ENCODE peak calls at places on chromosomes 6 and 20, in eight cellular contexts. E is adipocyte, Q is GM23248, I is cardiac fibroblast, Z is COR-L47, T is HS-5, H is MCF 10A, O is NCI-H748 treated with DMSO at 0.1 percent for 48 hours. J is an unnamed sample.

GRCh38 chr20:57249772-57250171 is 16.7 kb downstream of the BMP7 start:
- DNase-seq in T (no peak), O (no peak), Z (no peak), E (no peak), Q (no peak), I (no peak), H (no peak), J (no peak)

GRCh38 chr6:25122622-25123237 is 156.4 kb upstream of the CARMIL1 start:
- DNase-seq in T (no peak), E (no peak), I (no peak), Q (no peak), H (no peak), O (peak), Z (peak), J (no peak)

GRCh38 chr20:38873050-38873581 is 53.1 kb upstream of the FAM83D start:
- DNase-seq in H (no peak), Q (no peak), O (no peak), I (no peak), Z (no peak), E (no peak), T (no peak), J (no peak)

GRCh38 chr6:169254456-169255316 is 1.0 kb upstream of the THBS2 start:
- DNase-seq in Z (no peak), T (no peak), I (no peak), E (no peak), H (no peak), O (no peak), Q (peak), J (no peak)

GRCh38 chr6:33450434-33450833 is 3.9 kb upstream of the ZBTB9 start:
- DNase-seq in O (no peak), E (no peak), I (no peak), H (no peak), Z (no peak), Q (no peak), T (no peak), J (no peak)

GRCh38 chr6:11595903-11596302 is 58.4 kb downstream of the TMEM170B start:
- DNase-seq in Z (no peak), O (no peak), H (no peak), Q (no peak), T (no peak), I (peak), E (no peak), J (peak)

GRCh38 chr6:44851176-44851575 is 463.7 kb downstream of the CDC5L start:
- DNase-seq in Z (no peak), I (peak), H (peak), O (no peak), E (peak), Q (peak), T (no peak), J (no peak)

GRCh38 chr6:4224082-4224978 is 89.0 kb upstream of the ECI2 start:
- DNase-seq in I (peak), E (peak), T (no peak), H (no peak), Z (no peak), O (no peak), Q (peak), J (peak)

GRCh38 chr6:83221886-83222479 is 28.8 kb downstream of the RWDD2A start:
- DNase-seq in T (no peak), H (peak), E (peak), O (peak), Q (peak), Z (peak), I (peak), J (peak)

GRCh38 chr6:32439708-32440214 is at the start of gene HLA-DRA:
- DNase-seq in Z (no peak), Q (peak), I (peak), T (peak), O (no peak), H (peak), E (peak), J (peak)

GRCh38 chr6:107066697-107067659 is 39.0 kb downstream of the MTRES1 start:
- DNase-seq in T (no peak), Z (no peak), I (no peak), Q (peak), E (no peak), H (no peak), O (no peak), J (peak)

GRCh38 chr6:169843991-169844390 is 92.6 kb downstream of the ERMARD start:
- DNase-seq in Q (no peak), E (no peak), I (no peak), O (no peak), T (no peak), H (no peak), Z (no peak), J (no peak)

GRCh38 chr20:41395669-41396664 is 29.3 kb upstream of the EMILIN3 start:
- DNase-seq in O (no peak), I (no peak), H (no peak), Z (no peak), Q (peak), T (no peak), E (no peak), J (no peak)

GRCh38 chr20:15882553-15882952 is 690.7 kb downstream of the KIF16B start:
- DNase-seq in H (no peak), Z (no peak), E (peak), O (no peak), T (peak), Q (peak), I (no peak), J (no peak)

GRCh38 chr6:160919713-160920112 is 71.9 kb upstream of the MAP3K4 start:
- DNase-seq in I (peak), T (peak), Q (peak), O (no peak), E (peak), H (peak), Z (no peak), J (peak)

GRCh38 chr6:155090166-155090565 is 95.1 kb downstream of the TIAM2 start:
- DNase-seq in Z (no peak), H (no peak), I (no peak), E (no peak), T (no peak), O (no peak), Q (no peak), J (peak)

GRCh38 chr20:36830791-36831691 is 44.9 kb upstream of the TLDC2 start:
- DNase-seq in I (peak), Z (no peak), E (peak), O (no peak), T (no peak), H (peak), Q (peak), J (no peak)

J was measured in NCI-H226.